ENCODE peak calls at places on chromosomes 12 and 14, in seven cellular contexts. P is NCI-H1105 treated with DMSO at 0.1 percent for 48 hours, A is H9, E is astrocyte of the cerebellum, T is NCI-H1092 treated with DMSO at 0.1 percent for 48 hours, Z is renal cortical epithelial cell, V is mucosa of gallbladder. M is an unnamed sample.

GRCh38 chr12:9760699-9761406 is at the start of gene CD69:
- DNase-seq in P (no peak), A (no peak), E (no peak), T (no peak), Z (peak), V (peak), M (peak)

GRCh38 chr14:68796418-68797101 is 3.7 kb upstream of the ZFP36L1 start:
- DNase-seq in P (no peak), A (no peak), E (no peak), T (no peak), Z (no peak), V (no peak), M (no peak)

GRCh38 chr12:52168019-52168717 is 23.6 kb downstream of the KRT80 start:
- DNase-seq in P (no peak), A (no peak), E (no peak), T (no peak), Z (peak), V (peak), M (no peak)

GRCh38 chr14:28676481-28676880 is 90.1 kb upstream of the FOXG1 start:
- DNase-seq in P (no peak), A (no peak), E (no peak), T (no peak), Z (peak), V (no peak), M (no peak)

GRCh38 chr14:96592591-96593388 is 90.6 kb downstream of the PAPOLA start:
- DNase-seq in P (no peak), A (no peak), E (no peak), T (no peak), Z (no peak), V (peak), M (peak)

GRCh38 chr14:60490270-60490669 is 4.4 kb upstream of the C14orf39 start:
- DNase-seq in P (no peak), A (no peak), E (no peak), T (no peak), Z (no peak), V (no peak), M (no peak)

GRCh38 chr12:124347805-124348658 is 53.1 kb downstream of the RFLNA start:
- DNase-seq in P (no peak), A (no peak), E (no peak), T (no peak), Z (no peak), V (no peak), M (peak)

GRCh38 chr14:57835751-57836150 is 30.1 kb downstream of the SLC35F4 start:
- DNase-seq in P (no peak), A (no peak), E (no peak), T (no peak), Z (peak), V (no peak), M (no peak)

GRCh38 chr12:108854453-108855283 is 2.7 kb downstream of the SSH1 start:
- DNase-seq in P (no peak), A (no peak), E (peak), T (no peak), Z (peak), V (no peak), M (no peak)

GRCh38 chr12:40559865-40560264 is 132.4 kb upstream of the CNTN1 start:
- DNase-seq in P (no peak), A (no peak), E (no peak), T (no peak), Z (no peak), V (no peak), M (no peak)

GRCh38 chr12:75361408-75361807 is 26.9 kb downstream of the GLIPR1L1 start:
- DNase-seq in P (no peak), A (no peak), E (no peak), T (no peak), Z (no peak), V (no peak), M (no peak)

GRCh38 chr12:70190252-70191010 is 52.8 kb upstream of the CNOT2 start:
- DNase-seq in P (no peak), A (no peak), E (peak), T (no peak), Z (no peak), V (no peak), M (no peak)

GRCh38 chr14:102993523-102993922 is 63.8 kb downstream of the CDC42BPB start:
- DNase-seq in P (no peak), A (no peak), E (no peak), T (no peak), Z (peak), V (peak), M (no peak)

GRCh38 chr12:3041558-3042164 is 35.5 kb upstream of the TSPAN9 start:
- DNase-seq in P (peak), A (peak), E (peak), T (peak), Z (peak), V (peak), M (peak)

GRCh38 chr12:101173197-101173749 is 36.8 kb downstream of the SLC5A8 start:
- DNase-seq in P (no peak), A (no peak), E (no peak), T (no peak), Z (no peak), V (no peak), M (no peak)

GRCh38 chr12:12384601-12385321 is 27.9 kb downstream of the BORCS5 start:
- DNase-seq in P (no peak), A (peak), E (no peak), T (peak), Z (no peak), V (no peak), M (peak)

GRCh38 chr14:22980672-22981089 is 1.7 kb downstream of the AJUBA start:
- DNase-seq in P (no peak), A (peak), E (no peak), T (no peak), Z (peak), V (peak), M (peak)

GRCh38 chr12:111636209-111636928 is 37.3 kb upstream of the ATXN2 start:
- DNase-seq in P (no peak), A (peak), E (peak), T (peak), Z (peak), V (peak), M (peak)

GRCh38 chr12:22856120-22856699 is 231.2 kb downstream of the ETNK1 start:
- DNase-seq in P (peak), A (no peak), E (peak), T (peak), Z (peak), V (no peak), M (peak)

GRCh38 chr12:52822771-52823510 is 9.0 kb upstream of the KRT4 start:
- DNase-seq in P (no peak), A (no peak), E (no peak), T (no peak), Z (no peak), V (no peak), M (no peak)

GRCh38 chr14:50768693-50769092 is 62.3 kb downstream of the NIN start:
- DNase-seq in P (no peak), A (no peak), E (no peak), T (no peak), Z (no peak), V (no peak), M (no peak)

GRCh38 chr12:93896427-93896826 is 219.3 kb downstream of the CRADD start:
- DNase-seq in P (no peak), A (no peak), E (no peak), T (no peak), Z (no peak), V (no peak), M (peak)

GRCh38 chr14:53840444-53840843 is 116.2 kb downstream of the BMP4 start:
- DNase-seq in P (no peak), A (no peak), E (no peak), T (no peak), Z (peak), V (peak), M (peak)

GRCh38 chr12:90836689-90837088 is 118.3 kb downstream of the CCER1 start:
- DNase-seq in P (no peak), A (no peak), E (no peak), T (no peak), Z (no peak), V (peak), M (no peak)

GRCh38 chr14:94312481-94313246 is 10.5 kb downstream of the SERPINA6 start:
- DNase-seq in P (no peak), A (no peak), E (no peak), T (no peak), Z (no peak), V (no peak), M (no peak)

GRCh38 chr12:57131896-57132744 is 3.8 kb downstream of the LRP1 start:
- DNase-seq in P (no peak), A (no peak), E (no peak), T (no peak), Z (no peak), V (no peak), M (no peak)

GRCh38 chr14:46940600-46940999 is 289.0 kb upstream of the RPL10L start:
- DNase-seq in P (peak), A (no peak), E (no peak), T (no peak), Z (no peak), V (no peak), M (no peak)

GRCh38 chr14:101704140-101704539 is 57.4 kb upstream of the PPP2R5C start:
- DNase-seq in P (no peak), A (no peak), E (no peak), T (no peak), Z (no peak), V (no peak), M (no peak)

GRCh38 chr12:52056801-52057613 is 5.8 kb downstream of the NR4A1 start:
- DNase-seq in P (no peak), A (no peak), E (no peak), T (no peak), Z (no peak), V (no peak), M (no peak)

GRCh38 chr14:51872396-51872795 is 12.0 kb downstream of the GNG2 start:
- DNase-seq in P (peak), A (no peak), E (no peak), T (peak), Z (no peak), V (no peak), M (no peak)

GRCh38 chr12:63802012-63802608 is 22.4 kb downstream of the RXYLT1 start:
- DNase-seq in P (peak), A (no peak), E (peak), T (peak), Z (peak), V (no peak), M (peak)

GRCh38 chr12:11793896-11794295 is 144.4 kb downstream of the ETV6 start:
- DNase-seq in P (no peak), A (no peak), E (no peak), T (no peak), Z (no peak), V (no peak), M (no peak)

M was measured in iPS-NIHi11.